ENCODE peak calls at places on chromosome 4, in nine cellular contexts. N is OCI-LY7, Y is mesendoderm, O is HepG2, I is cardiac fibroblast, J is pancreas, E is epithelial cell of proximal tubule, A is skeletal muscle cell, Q is cardiac muscle cell. W is an unnamed sample.

GRCh38 chr4:73391774-73392173 is 12.3 kb upstream of the ALB start:
- DNase-seq in N (no peak), Y (no peak), O (no peak), I (no peak), J (no peak), E (no peak), A (no peak), Q (no peak), W (no peak)

GRCh38 chr4:3313556-3314228 is 20.9 kb downstream of the RGS12 start:
- DNase-seq in N (no peak), Y (no peak), O (no peak), I (no peak), J (no peak), E (no peak), A (no peak), Q (no peak), W (no peak)

GRCh38 chr4:17475481-17475880 is 36.4 kb downstream of the QDPR start:
- DNase-seq in N (no peak), Y (no peak), O (no peak), I (peak), J (no peak), E (no peak), A (no peak), Q (no peak), W (no peak)

GRCh38 chr4:71559957-71560541 is 221.2 kb downstream of the SLC4A4 start:
- DNase-seq in N (no peak), Y (no peak), O (no peak), I (peak), J (no peak), E (peak), A (no peak), Q (no peak), W (no peak)

GRCh38 chr4:128519163-128519810 is 231.7 kb upstream of the PGRMC2 start:
- DNase-seq in N (no peak), Y (no peak), O (no peak), I (peak), J (no peak), E (no peak), A (peak), Q (no peak), W (no peak)

GRCh38 chr4:149836546-149836945 is 20.9 kb upstream of the IQCM start:
- DNase-seq in N (no peak), Y (no peak), O (no peak), I (no peak), J (no peak), E (no peak), A (peak), Q (no peak), W (no peak)

GRCh38 chr4:3765271-3766206 is 646 bp upstream of the ADRA2C start:
- DNase-seq in N (no peak), Y (peak), O (peak), I (peak), J (peak), E (no peak), A (peak), Q (peak), W (no peak)

GRCh38 chr4:188783160-188783559 is 643.9 kb downstream of the TRIML1 start:
- DNase-seq in N (no peak), Y (no peak), O (no peak), I (no peak), J (no peak), E (no peak), A (no peak), Q (no peak), W (no peak)

GRCh38 chr4:87465739-87466366 is 43.5 kb downstream of the NUDT9 start:
- DNase-seq in N (peak), Y (peak), O (peak), I (peak), J (no peak), E (peak), A (peak), Q (peak), W (peak)

DNA sequence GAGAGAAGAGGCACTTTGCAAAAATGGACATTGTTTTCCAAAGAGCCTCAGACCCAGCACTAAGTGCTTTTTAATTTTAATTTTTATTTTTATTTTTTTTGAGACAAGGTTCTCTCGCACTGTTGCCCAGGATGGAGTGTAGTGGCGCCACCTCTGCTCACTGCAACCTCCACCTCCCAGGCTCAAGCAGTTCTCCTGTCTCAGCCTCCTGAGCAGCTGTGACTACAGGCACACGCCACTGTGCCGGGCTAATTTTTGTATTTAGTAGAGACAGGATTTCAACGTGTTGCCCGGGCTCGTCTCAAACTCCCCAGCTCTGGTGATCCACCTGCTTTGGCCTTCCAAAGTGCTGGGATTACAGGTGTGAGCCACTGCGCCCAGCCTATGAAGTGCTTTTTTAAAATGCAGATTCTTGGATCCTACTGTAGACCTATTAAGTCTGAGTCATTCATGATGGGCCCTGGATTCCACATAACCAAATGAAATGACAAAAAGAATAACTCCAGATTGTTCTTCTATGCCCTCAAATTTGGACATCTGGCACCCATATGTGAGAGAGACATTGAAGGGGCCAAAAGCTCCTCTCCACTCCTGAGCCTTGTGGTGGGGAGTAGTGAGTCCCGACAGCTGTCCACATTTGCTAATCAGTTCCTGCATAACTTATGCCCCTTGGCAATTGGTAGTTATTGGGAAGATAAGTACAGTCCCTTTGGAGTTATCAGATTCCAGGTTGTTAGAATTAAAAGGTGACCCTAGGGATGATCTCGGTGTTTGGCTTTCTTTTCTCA is 3.6 kb downstream of the NOCT start:
- DNase-seq in N (no peak), Y (no peak), O (no peak), I (no peak), J (no peak), E (no peak), A (no peak), Q (no peak), W (no peak)
- H3K4me3 ChIP-seq in N (peak), Y (no peak), O (no peak), I (no peak), J (no peak), E (peak), A (no peak), Q (no peak), W (no peak)

DNA sequence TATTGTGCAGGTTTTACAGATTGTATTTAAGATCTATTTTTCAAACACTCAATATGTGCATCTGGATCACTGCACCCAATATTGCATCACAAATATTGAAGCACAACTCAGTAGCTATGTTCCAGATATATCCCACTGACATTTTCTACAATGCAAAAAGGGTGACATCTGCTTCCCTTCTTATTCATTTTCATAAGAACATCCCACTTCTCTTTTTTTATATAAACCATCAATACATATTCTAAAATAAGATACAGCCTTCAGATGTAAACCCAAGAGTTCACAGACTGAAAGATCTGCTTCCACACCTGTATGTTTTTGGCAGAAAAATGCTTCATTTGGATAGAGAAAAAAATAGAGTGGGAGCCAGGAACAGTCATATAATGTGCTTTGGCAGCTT is 815.7 kb upstream of the ADGRL3 start:
- DNase-seq in N (no peak), Y (no peak), O (no peak), I (no peak), J (no peak), E (no peak), A (no peak), Q (no peak), W (no peak)
- H3K4me3 ChIP-seq in N (no peak), Y (no peak), O (no peak), I (no peak), J (no peak), E (no peak), A (no peak), Q (no peak), W (no peak)

GRCh38 chr4:1512738-1513660 is 106.8 kb upstream of the NKX1-1 start:
- DNase-seq in N (no peak), Y (peak), O (peak), I (peak), J (peak), E (no peak), A (no peak), Q (peak), W (no peak)
- H3K4me3 ChIP-seq in N (no peak), Y (no peak), O (no peak), I (no peak), J (no peak), E (no peak), A (no peak), Q (peak), W (no peak)

DNA sequence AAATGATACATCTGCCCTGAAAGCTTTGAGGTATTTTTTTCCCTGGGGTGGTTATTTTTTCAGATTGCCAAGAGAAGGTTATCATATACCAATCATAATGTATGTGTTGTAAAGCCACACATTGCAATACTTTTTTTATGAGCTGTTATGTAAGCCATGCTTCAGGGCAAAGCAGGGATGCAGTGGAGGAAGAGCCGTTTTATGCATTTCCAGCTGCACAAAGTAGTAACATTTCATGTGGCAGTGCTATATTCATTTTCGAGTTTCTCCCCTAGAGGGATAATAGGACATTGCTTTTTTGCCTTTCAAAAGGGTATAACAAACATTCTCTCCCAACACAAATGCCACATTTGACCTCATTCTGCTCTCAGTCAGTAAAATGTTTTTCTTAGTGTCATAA is 68.5 kb downstream of the GALNT7 start:
- DNase-seq in N (no peak), Y (no peak), O (no peak), I (no peak), J (no peak), E (no peak), A (no peak), Q (no peak), W (no peak)
- H3K4me3 ChIP-seq in N (no peak), Y (no peak), O (no peak), I (no peak), J (no peak), E (no peak), A (no peak), Q (no peak), W (no peak)

GRCh38 chr4:114600672-114601071 is 2.1 kb downstream of the UGT8 start:
- DNase-seq in N (no peak), Y (no peak), O (no peak), I (no peak), J (no peak), E (no peak), A (no peak), Q (no peak), W (no peak)

GRCh38 chr4:114597410-114598115 is 1.0 kb upstream of the UGT8 start:
- DNase-seq in N (no peak), Y (no peak), O (no peak), I (no peak), J (no peak), E (no peak), A (no peak), Q (no peak), W (no peak)

GRCh38 chr4:114600066-114600552 is 1.5 kb downstream of the UGT8 start:
- DNase-seq in N (peak), Y (no peak), O (no peak), I (no peak), J (no peak), E (no peak), A (no peak), Q (peak), W (no peak)

GRCh38 chr4:114598191-114599121 is at the start of gene UGT8:
- DNase-seq in N (peak), Y (peak), O (no peak), I (peak), J (peak), E (no peak), A (no peak), Q (peak), W (no peak)

GRCh38 chr4:114599231-114600065 is 841 bp downstream of the UGT8 start:
- DNase-seq in N (peak), Y (peak), O (no peak), I (no peak), J (peak), E (no peak), A (no peak), Q (peak), W (no peak)
- H3K4me3 ChIP-seq in N (peak), Y (peak), O (no peak), I (no peak), J (peak), E (peak), A (peak), Q (peak), W (peak)

DNA sequence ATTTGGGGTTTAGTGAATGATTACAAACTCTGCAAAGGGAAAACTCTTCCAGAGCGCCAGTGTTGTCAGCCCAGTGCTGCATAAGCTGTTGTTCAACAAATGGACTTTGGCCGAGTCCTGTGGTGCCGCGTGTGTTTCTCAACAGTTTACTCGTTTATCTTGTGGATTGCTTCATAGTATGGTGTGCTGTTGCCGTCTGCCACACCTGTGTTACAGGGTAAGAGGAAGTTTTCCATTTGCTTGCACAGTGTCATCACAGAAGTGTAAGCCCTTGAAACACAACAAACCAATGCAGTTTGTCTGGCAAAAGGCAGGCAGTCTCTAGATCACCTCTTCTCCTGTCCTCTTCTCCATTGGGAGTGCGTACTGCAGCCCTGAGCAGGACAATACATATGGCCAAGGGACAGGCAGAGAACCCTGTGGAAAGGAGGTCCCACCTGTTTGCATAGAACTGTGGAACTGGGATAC is 66.3 kb downstream of the DCUN1D4 start:
- DNase-seq in N (no peak), Y (peak), O (peak), I (no peak), J (peak), E (no peak), A (no peak), Q (no peak), W (no peak)
- H3K4me3 ChIP-seq in N (no peak), Y (no peak), O (peak), I (no peak), J (no peak), E (no peak), A (no peak), Q (no peak), W (no peak)

DNA sequence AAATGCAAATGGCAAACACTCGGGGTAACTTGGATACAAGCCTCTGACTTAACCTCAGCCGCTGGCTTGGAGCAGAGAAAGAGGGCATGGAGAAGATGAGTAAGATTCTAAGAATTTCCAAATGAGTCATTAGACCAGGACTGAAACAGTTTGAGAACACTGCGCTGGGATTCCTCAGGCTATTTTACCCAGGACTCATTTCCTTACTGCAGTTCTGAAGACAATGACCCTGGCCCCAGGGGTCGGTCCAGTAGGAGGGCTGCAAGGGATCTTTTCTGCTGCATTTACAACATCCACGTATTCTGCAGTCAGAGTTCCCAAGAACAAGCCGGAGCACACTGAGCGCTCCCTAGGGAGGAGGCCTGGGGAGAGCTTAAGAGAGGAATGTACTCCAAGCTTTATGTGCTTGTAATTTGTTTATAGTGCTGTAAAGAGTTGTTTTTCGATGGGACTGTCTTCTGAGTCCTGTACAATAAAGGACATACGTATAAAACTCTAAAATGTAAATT is 27.3 kb upstream of the SORBS2 start:
- DNase-seq in N (no peak), Y (peak), O (no peak), I (peak), J (no peak), E (peak), A (peak), Q (peak), W (peak)
- H3K4me3 ChIP-seq in N (no peak), Y (no peak), O (no peak), I (no peak), J (no peak), E (no peak), A (no peak), Q (no peak), W (no peak)

W was measured in kidney epithelial cell.